ENCODE peak calls at places on chromosomes 1 and 21, in four cellular contexts. T is H1, W is SK-N-SH, H is K562. C is an unnamed sample.

GRCh38 chr1:75554870-75555269 is 56.0 kb downstream of the SLC44A5 start:
- DNase-seq in T (no peak), H (no peak), W (no peak), C (no peak)

GRCh38 chr21:31191553-31191952 is 152.5 kb downstream of the TIAM1 start:
- DNase-seq in T (no peak), W (no peak), H (no peak), C (no peak)

GRCh38 chr1:24514946-24515345 is 12.3 kb downstream of the RCAN3 start:
- DNase-seq in W (no peak), H (no peak), T (no peak), C (no peak)

GRCh38 chr1:54095543-54096286 is 42.3 kb downstream of the TCEANC2 start:
- DNase-seq in T (no peak), H (no peak), W (peak), C (no peak)

GRCh38 chr1:91499904-91500755 is 521 bp upstream of the CDC7 start:
- DNase-seq in W (peak), T (no peak), H (peak), C (no peak)

GRCh38 chr1:220189750-220190347 is 82.4 kb downstream of the RAB3GAP2 start:
- DNase-seq in W (peak), T (no peak), H (peak), C (no peak)

GRCh38 chr1:109193653-109194590 is 19.8 kb upstream of the SARS1 start:
- DNase-seq in W (peak), T (peak), H (peak), C (peak)

GRCh38 chr1:179137623-179138235 is 55.9 kb downstream of the TOR3A start:
- DNase-seq in H (no peak), T (no peak), W (no peak), C (no peak)

GRCh38 chr1:91406773-91407389 is 2.2 kb upstream of the HFM1 start:
- DNase-seq in H (peak), W (no peak), T (no peak), C (no peak)

GRCh38 chr1:227733751-227734545 is 1.2 kb downstream of the JMJD4 start:
- DNase-seq in H (no peak), T (no peak), W (no peak), C (no peak)

GRCh38 chr1:225655509-225656258 is 2.8 kb upstream of the ENAH start:
- DNase-seq in H (no peak), T (peak), W (no peak), C (no peak)

GRCh38 chr1:208044568-208045241 is 133.8 kb upstream of the CD34 start:
- DNase-seq in H (no peak), W (no peak), T (no peak), C (no peak)

GRCh38 chr1:59169703-59170102 is 127.2 kb upstream of the FGGY start:
- DNase-seq in W (no peak), T (no peak), H (no peak), C (no peak)

GRCh38 chr1:3230553-3230952 is 161.6 kb downstream of the PRDM16 start:
- DNase-seq in W (no peak), T (no peak), H (no peak), C (no peak)

DNA sequence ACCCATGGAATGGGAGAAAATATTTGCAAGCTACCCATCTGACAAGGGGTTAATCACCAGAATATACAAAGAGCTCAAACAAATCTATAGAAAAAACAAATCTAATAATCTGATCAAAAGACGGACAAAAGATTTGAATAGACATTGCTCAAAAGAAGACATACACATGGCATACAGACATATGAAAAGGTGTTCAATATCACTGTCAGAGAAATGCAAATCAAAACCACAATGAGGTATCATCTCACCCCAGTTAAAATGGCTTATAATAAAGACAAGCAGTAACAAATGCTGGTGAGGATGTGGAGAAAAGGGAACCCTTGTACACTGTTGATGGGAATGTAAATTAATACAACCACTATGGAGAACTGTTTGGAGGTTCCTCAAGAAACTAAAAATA is 600.9 kb downstream of the SMYD3 start:
- DNase-seq in W (no peak), H (no peak), T (no peak), C (no peak)
- TF ChIP-seq NRF1 in W (no peak), H (no peak), T (no peak), C (no peak)

DNA sequence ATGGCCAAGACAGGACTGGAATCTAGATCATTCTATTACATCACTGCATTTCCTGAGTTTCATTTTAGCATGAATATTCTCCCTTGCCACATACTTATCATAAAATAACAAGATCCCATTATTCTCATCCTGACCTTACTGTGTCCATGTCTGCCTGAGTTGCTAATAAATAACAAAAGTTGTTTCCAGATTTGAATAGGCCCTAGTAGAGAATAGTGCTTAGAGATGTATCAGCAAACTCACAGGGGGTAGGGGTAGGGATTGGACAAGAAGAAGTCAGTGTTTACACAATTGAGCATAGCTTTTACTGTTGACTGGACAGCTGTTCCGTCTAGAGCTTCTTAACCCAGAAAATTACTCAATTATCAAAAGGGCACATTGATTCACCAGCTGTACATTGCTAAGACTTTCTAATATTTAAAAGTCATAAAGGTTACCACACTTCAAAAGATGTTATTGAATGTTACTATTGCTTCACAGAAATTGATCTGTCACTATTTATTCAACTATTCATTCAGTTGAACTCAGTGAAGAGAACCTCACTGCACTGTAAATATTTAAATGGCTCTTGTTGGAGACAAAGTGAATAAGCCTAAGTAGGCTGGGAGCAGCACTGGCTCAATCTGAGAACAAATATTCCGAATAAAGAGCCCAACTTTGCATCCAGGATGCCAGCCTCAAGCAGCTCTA is 121.9 kb downstream of the NRIP1 start:
- DNase-seq in W (no peak), H (no peak), T (no peak), C (no peak)
- TF ChIP-seq NRF1 in W (no peak), H (no peak), T (no peak), C (no peak)

DNA sequence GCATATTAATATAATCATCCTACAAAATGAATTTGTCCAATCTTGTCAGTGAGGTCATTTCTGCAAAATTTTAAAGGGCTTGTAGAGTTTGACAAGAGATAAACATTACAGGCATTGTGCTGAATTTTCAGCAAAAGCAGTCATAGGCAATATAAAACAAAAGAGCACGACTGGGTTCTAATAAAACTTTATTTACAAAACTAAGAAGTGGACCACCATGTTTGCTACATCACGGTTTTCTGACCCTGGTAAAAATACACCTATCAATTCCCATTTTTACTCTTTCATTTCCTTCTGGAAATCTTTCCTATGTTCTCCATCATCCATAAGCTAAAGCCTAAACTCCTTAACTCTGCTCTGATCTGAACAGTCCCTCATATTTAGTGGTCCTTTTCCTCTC is 229.8 kb upstream of the SGIP1 start:
- DNase-seq in H (no peak), W (no peak), T (no peak), C (no peak)
- TF ChIP-seq NRF1 in H (no peak), W (no peak), T (no peak), C (no peak)

GRCh38 chr1:82598816-82599215 is 798.1 kb downstream of the ADGRL2 start:
- DNase-seq in W (no peak), T (no peak), H (no peak), C (no peak)

GRCh38 chr1:82600314-82600713 is 799.6 kb downstream of the ADGRL2 start:
- DNase-seq in T (no peak), H (no peak), W (no peak), C (no peak)

GRCh38 chr1:82604524-82604923 is 803.8 kb downstream of the ADGRL2 start:
- DNase-seq in H (no peak), T (no peak), W (no peak), C (no peak)
- TF ChIP-seq NRF1 in H (no peak), T (no peak), W (no peak), C (no peak)

GRCh38 chr1:914891-915280 is 8.8 kb upstream of the SAMD11 start:
- DNase-seq in W (no peak), T (no peak), H (no peak), C (no peak)

GRCh38 chr1:917466-918091 is 6.1 kb upstream of the SAMD11 start:
- DNase-seq in H (no peak), T (no peak), W (no peak), C (no peak)

GRCh38 chr1:917076-917459 is 6.7 kb upstream of the SAMD11 start:
- DNase-seq in W (peak), H (no peak), T (no peak), C (no peak)

GRCh38 chr1:915295-916172 is 8.2 kb upstream of the SAMD11 start:
- DNase-seq in T (no peak), H (no peak), W (no peak), C (no peak)

DNA sequence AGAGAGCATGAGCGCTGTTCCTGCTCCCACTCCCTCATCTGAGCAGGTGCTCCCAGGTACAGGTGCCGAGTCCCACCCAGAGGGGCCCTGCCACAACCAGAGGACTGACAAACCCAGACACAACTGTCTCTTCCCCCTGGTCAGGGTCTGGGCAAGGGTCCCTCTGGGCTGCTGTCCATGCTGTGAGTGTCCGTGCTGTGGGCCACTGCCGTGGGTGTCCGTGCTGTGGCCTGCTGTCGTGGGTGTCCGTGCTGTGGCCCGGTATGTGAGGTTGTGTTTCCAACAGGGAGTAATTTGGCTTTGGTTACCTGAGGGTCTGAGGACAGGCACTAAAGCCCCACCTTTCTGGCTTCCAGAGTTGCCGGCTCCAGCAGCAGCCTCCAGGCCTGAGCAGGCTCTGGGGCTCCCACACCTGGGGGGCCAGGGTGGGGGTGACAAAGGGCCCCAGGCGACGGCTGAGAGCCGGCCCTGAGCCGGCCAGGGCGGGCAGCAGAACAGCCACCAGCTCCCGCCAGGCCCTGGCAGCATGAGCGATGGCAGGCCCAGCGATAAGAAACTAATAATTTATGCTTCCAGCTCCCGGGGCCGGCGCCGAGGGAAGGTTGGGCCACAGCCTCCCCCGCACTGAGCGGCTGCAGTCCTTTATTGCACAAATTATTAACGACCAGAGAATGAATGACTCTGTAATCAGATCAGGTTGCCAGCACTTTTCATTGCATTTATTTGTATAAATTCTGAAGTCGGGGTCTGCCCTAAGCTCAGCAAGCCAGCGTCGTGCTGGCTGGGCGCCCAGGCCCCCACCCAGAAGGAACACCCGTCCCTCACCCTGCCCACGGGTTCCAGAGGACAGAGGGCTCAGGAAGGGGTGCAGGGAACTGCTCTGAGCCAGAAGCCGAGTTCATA is 7.3 kb upstream of the SAMD11 start:
- DNase-seq in T (no peak), W (peak), H (no peak), C (no peak)
- TF ChIP-seq NRF1 in T (no peak), W (no peak), H (no peak), C (no peak)

GRCh38 chr1:229068266-229069043 is 202.5 kb upstream of the RAB4A start:
- DNase-seq in H (no peak), T (no peak), W (no peak), C (no peak)

GRCh38 chr1:229067546-229067945 is 203.4 kb upstream of the RAB4A start:
- DNase-seq in T (no peak), W (no peak), H (no peak), C (no peak)

GRCh38 chr1:229069176-229069575 is 201.7 kb upstream of the RAB4A start:
- DNase-seq in H (no peak), T (no peak), W (no peak), C (no peak)

GRCh38 chr1:229066591-229066990 is 204.3 kb upstream of the RAB4A start:
- DNase-seq in H (no peak), W (no peak), T (no peak), C (no peak)

DNA sequence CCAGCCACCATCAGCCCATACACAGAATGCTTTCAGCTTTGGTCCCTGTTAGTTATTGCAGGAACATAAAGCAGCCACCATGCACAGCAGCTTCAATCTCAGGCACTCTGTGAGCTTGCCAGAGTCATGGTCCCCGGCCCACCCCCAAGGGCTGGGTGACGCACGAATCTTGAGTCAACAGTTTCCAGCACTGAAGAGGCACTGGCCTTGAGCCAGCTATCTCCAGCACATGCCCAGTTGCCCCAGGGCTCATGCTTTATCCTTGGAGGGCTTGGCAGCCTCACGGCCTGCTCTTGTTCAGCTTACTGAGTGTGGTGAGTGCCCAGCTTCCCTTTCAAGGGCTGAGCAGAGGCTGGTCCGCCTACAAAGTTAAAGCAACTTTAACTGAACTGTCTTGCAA is 200.7 kb upstream of the RAB4A start:
- DNase-seq in H (no peak), T (no peak), W (peak), C (no peak)
- TF ChIP-seq NRF1 in H (no peak), T (no peak), W (no peak), C (no peak)

DNA sequence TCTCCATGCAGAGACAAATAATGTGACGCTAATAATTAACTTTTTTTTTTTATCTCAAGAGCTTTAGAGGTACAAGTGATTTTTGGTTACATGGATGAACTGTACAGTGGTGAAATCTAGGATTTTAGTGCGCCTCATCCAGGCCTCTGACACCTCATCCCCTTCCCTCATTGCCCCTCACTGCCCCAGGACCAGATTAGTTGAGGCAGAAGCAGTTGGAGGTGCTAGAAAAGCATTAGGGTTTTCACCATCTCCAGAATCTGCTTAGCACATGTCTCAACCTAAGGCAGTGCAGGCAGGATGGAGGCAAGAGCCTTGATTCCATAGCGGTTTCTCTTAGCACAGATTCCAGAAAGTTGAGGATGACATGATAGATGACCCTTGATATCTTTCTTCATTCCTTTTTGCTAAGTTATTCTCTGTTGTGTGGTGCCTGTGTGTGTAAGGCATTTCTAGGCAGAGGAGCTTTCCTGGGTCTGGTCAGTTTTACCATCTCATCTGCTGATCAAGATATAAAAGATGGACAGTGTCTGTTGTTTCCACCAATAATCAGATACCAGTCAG is 16.3 kb upstream of the IL10 start:
- DNase-seq in T (no peak), W (no peak), H (no peak), C (no peak)
- TF ChIP-seq NRF1 in T (no peak), W (no peak), H (no peak), C (no peak)

DNA sequence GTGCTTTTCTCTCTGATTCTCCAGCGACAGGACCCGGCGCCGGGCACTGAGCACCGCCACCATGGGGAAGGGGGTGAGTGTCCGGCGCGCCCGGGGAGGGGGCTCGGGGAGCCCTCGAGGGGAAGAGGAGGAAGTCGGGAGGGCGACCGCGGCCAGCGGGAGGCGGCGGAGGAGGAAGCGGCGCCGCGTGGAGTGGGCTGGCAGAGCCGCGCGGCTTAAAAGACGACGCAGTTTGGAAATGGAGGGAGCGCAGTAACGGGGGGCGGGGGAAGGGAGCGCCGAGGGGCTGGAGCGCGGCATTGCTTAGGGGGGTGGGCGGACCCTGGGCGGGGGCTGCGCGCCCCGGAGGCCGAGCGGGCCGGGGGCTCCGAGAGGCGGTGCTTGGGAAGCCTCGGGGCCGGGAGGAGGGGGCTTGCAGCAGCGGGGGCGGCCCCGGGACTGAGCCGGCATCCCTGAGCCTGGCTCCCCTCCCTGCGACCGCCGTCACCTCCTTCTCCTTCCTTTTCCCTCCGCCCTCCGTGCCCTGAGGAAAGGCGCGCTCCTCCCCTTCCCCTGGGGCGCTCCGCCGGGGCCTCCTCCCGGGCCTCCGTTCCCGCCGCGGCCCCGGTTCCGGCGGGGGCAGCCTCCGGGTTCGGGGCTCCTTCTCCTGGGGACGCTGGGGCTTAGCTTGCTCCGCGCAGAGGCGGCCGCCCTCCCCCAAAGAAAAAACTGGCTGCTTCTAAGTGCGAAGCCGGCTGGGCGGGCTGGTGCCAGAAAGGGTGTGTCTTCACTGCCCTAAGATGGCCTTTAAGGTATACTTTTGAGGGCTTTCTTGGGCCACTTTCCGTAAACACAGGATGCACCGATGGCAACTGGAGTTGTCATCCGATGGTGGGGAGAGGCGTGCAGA is 651 bp downstream of the ATP1A1 start:
- DNase-seq in T (peak), H (peak), W (peak), C (no peak)
- TF ChIP-seq NRF1 in T (no peak), H (peak), W (no peak), C (no peak)

GRCh38 chr1:93519196-93519825 is 71.4 kb downstream of the FNBP1L start:
- DNase-seq in H (no peak), T (no peak), W (no peak), C (no peak)
- TF ChIP-seq NRF1 in H (no peak), T (no peak), W (no peak), C (no peak)

C was measured in GM12878.